ENCODE peak calls at places on chromosomes 6 and 20, in seven cellular contexts. G is HEK293T; Y is right cardiac atrium; S is activated T-helper 1 cell treated with anti-CD3 and anti-CD28 coated beads, Interleukin-12 subunit alpha, Interleukin-12 subunit beta, Interleukin-2, Interleukin-4 antibody, amounts not matched to agents 30 ng/mL and 10 ng/mL and 1 ng/mL, durations not matched to agents 14 hours and 24 hours and 36 hours; Z is AG04450; N is activated T-cell treated with anti-CD3 and anti-CD28 coated beads for 1 hour; B is IMR-90. T is an unnamed sample.

GRCh38 chr6:170110201-170111140 is 180.4 kb downstream of the DLL1 start:
- DNase-seq in G (no peak), Y (no peak), S (no peak), Z (no peak), N (no peak), B (no peak), T (no peak)

GRCh38 chr6:46032112-46032998 is 16.7 kb upstream of the CLIC5 start:
- DNase-seq in G (no peak), Y (no peak), S (no peak), Z (no peak), N (no peak), B (no peak), T (no peak)

GRCh38 chr20:37358366-37359150 is 12.6 kb downstream of the SRC start:
- DNase-seq in G (no peak), Y (peak; percentile 53), S (no peak), Z (no peak), N (no peak), B (no peak), T (no peak)

GRCh38 chr6:31665501-31666336 is at the start of gene CSNK2B:
- DNase-seq in G (peak; percentile 98), Y (peak; percentile 99), S (peak; percentile 98), Z (peak; percentile 91), N (peak; percentile 95), B (peak; percentile 96), T (peak; percentile 95)

GRCh38 chr6:52155791-52156576 is 30.2 kb upstream of the IL17A start:
- DNase-seq in G (no peak), Y (no peak), S (no peak), Z (no peak), N (no peak), B (no peak), T (peak; percentile 27)

GRCh38 chr6:68632620-68633195 is 2.4 kb upstream of the ADGRB3 start:
- DNase-seq in G (no peak), Y (no peak), S (no peak), Z (no peak), N (no peak), B (no peak), T (no peak)

GRCh38 chr6:21597706-21598273 is 4.2 kb downstream of the SOX4 start:
- DNase-seq in G (no peak), Y (no peak), S (no peak), Z (no peak), N (no peak), B (no peak), T (peak; percentile 40)

GRCh38 chr20:1247689-1248088 is 18.4 kb upstream of the SNPH start:
- DNase-seq in G (no peak), Y (no peak), S (no peak), Z (no peak), N (no peak), B (no peak), T (no peak)

GRCh38 chr6:90435207-90435899 is 138.7 kb upstream of the BACH2 start:
- DNase-seq in G (no peak), Y (no peak), S (no peak), Z (no peak), N (no peak), B (no peak), T (no peak)

GRCh38 chr6:158596861-158597260 is 37.0 kb downstream of the TMEM181 start:
- DNase-seq in G (no peak), Y (no peak), S (no peak), Z (no peak), N (no peak), B (no peak), T (no peak)

GRCh38 chr6:148467926-148468325 is 125.3 kb downstream of the SASH1 start:
- DNase-seq in G (no peak), Y (no peak), S (no peak), Z (no peak), N (no peak), B (no peak), T (no peak)

GRCh38 chr20:31862506-31862905 is 7.8 kb downstream of the DUSP15 start:
- DNase-seq in G (no peak), Y (no peak), S (no peak), Z (no peak), N (no peak), B (no peak), T (no peak)

GRCh38 chr20:33016581-33017109 is 9.1 kb downstream of the BPIFB2 start:
- DNase-seq in G (no peak), Y (no peak), S (no peak), Z (no peak), N (no peak), B (no peak), T (no peak)

GRCh38 chr6:11363881-11364576 is 131.6 kb upstream of the NEDD9 start:
- DNase-seq in G (no peak), Y (no peak), S (no peak), Z (no peak), N (no peak), B (no peak), T (no peak)

GRCh38 chr6:159899994-159900745 is 9.4 kb downstream of the MAS1 start:
- DNase-seq in G (no peak), Y (no peak), S (no peak), Z (peak; percentile 77), N (no peak), B (peak; percentile 93), T (no peak)

GRCh38 chr6:124148225-124148624 is 344.6 kb downstream of the NKAIN2 start:
- DNase-seq in G (no peak), Y (no peak), S (no peak), Z (no peak), N (no peak), B (no peak), T (no peak)

GRCh38 chr6:44672838-44673237 is 285.3 kb downstream of the CDC5L start:
- DNase-seq in G (no peak), Y (no peak), S (no peak), Z (no peak), N (no peak), B (no peak), T (no peak)

GRCh38 chr6:70847685-70848084 is 109.2 kb downstream of the B3GAT2 start:
- DNase-seq in G (no peak), Y (no peak), S (no peak), Z (no peak), N (no peak), B (no peak), T (no peak)

GRCh38 chr6:41682966-41683459 is 44.7 kb downstream of the MDFI start:
- DNase-seq in G (no peak), Y (no peak), S (no peak), Z (no peak), N (no peak), B (no peak), T (no peak)

GRCh38 chr6:150139533-150139932 is 3.3 kb upstream of the PPP1R14C start:
- DNase-seq in G (no peak), Y (no peak), S (no peak), Z (no peak), N (no peak), B (no peak), T (no peak)